ENCODE peak calls at places on chromosomes 5 and 9, in four cellular contexts. A, S, Z and F are unnamed samples.
A peak's percentile ranks its signal among the peaks of the same experiment; 100 is the strongest.

GRCh38 chr5:159022178-159022556 is 77.5 kb downstream of the EBF1 start:
- DNase-seq in A (peak; percentile 69), S (no peak), Z (no peak), F (no peak)

GRCh38 chr5:95727764-95728191 is 3.4 kb upstream of the RHOBTB3 start:
- DNase-seq in A (peak; percentile 52), S (peak; percentile 93), Z (no peak), F (no peak)

GRCh38 chr5:53318303-53318702 is 162.1 kb upstream of the FST start:
- DNase-seq in A (no peak), S (no peak), Z (no peak), F (no peak)

GRCh38 chr5:87094347-87094746 is 173.3 kb upstream of the RASA1 start:
- DNase-seq in A (no peak), S (no peak), Z (no peak), F (no peak)

GRCh38 chr5:139468421-139468931 is 2.3 kb upstream of the SMIM33 start:
- DNase-seq in A (no peak), S (no peak), Z (no peak), F (no peak)

GRCh38 chr9:134396825-134397224 is 70.6 kb downstream of the RXRA start:
- DNase-seq in A (no peak), S (no peak), Z (no peak), F (no peak)

GRCh38 chr5:119168401-119168800 is 97.5 kb downstream of the DMXL1 start:
- DNase-seq in A (peak; percentile 13), S (no peak), Z (no peak), F (no peak)

GRCh38 chr9:27183701-27184100 is 74.7 kb downstream of the TEK start:
- DNase-seq in A (no peak), S (no peak), Z (no peak), F (no peak)

GRCh38 chr9:136056546-136057235 is 38.4 kb downstream of the NACC2 start:
- DNase-seq in A (no peak), S (no peak), Z (no peak), F (no peak)

GRCh38 chr5:179863449-179864085 is 5.0 kb upstream of the MRNIP start:
- DNase-seq in A (no peak), S (no peak), Z (no peak), F (no peak)

GRCh38 chr5:5270958-5271605 is 131.0 kb downstream of the ADAMTS16 start:
- DNase-seq in A (peak; percentile 85), S (peak; percentile 67), Z (peak; percentile 28), F (peak; percentile 4)

GRCh38 chr9:127815512-127816361 is 13.1 kb downstream of the FPGS start:
- DNase-seq in A (no peak), S (no peak), Z (no peak), F (no peak)

GRCh38 chr9:127838375-127839078 is 15.9 kb downstream of the ENG start:
- DNase-seq in A (peak; percentile 85), S (no peak), Z (no peak), F (peak; percentile 74)

GRCh38 chr5:9239071-9239470 is 306.8 kb downstream of the SEMA5A start:
- DNase-seq in A (peak; percentile 55), S (no peak), Z (no peak), F (no peak)

GRCh38 chr5:59745422-59745863 is 148.1 kb downstream of the PDE4D start:
- DNase-seq in A (peak; percentile 100), S (no peak), Z (peak; percentile 56), F (peak; percentile 50)

GRCh38 chr9:133701981-133702797 is 36.0 kb downstream of the SARDH start:
- DNase-seq in A (peak; percentile 66), S (no peak), Z (no peak), F (no peak)

GRCh38 chr5:10140195-10140973 is 109.3 kb downstream of the ATPSCKMT start:
- DNase-seq in A (peak; percentile 10), S (no peak), Z (no peak), F (no peak)

GRCh38 chr5:82313016-82313415 is 34.9 kb upstream of the RPS23 start:
- DNase-seq in A (peak; percentile 20), S (no peak), Z (no peak), F (no peak)

GRCh38 chr9:135126480-135127187 is 39.2 kb downstream of the OLFM1 start:
- DNase-seq in A (no peak), S (no peak), Z (no peak), F (no peak)

GRCh38 chr5:74143724-74144330 is 496.7 kb downstream of the ENC1 start:
- DNase-seq in A (no peak), S (no peak), Z (no peak), F (no peak)